ENCODE peak calls at places on chromosome 7, in nine cellular contexts. One of them, this sample, is unnamed.

GRCh38 chr7:54985405-54986360 is 33.1 kb upstream of the EGFR start:
- DNase-seq in SHP77: no peak
- DNase-seq in CD8-positive, alpha-beta memory T cell: no peak
- DNase-seq in right lobe of liver: no peak
- DNase-seq in cardiac fibroblast: peak; percentile 73
- DNase-seq in hippocampal formation: no peak
- DNase-seq in NCI-H1694: no peak
- DNase-seq in NCI-H226: peak; percentile 81
- DNase-seq in activated CD4-positive, CD25-positive, alpha-beta regulatory T cell: no peak
- DNase-seq in this sample: no peak

GRCh38 chr7:143258830-143259229 is 4.4 kb upstream of the GSTK1 start:
- DNase-seq in SHP77: no peak
- DNase-seq in CD8-positive, alpha-beta memory T cell: no peak
- DNase-seq in right lobe of liver: no peak
- DNase-seq in cardiac fibroblast: no peak
- DNase-seq in hippocampal formation: no peak
- DNase-seq in NCI-H1694: no peak
- DNase-seq in NCI-H226: no peak
- DNase-seq in activated CD4-positive, CD25-positive, alpha-beta regulatory T cell: no peak
- DNase-seq in this sample: peak; percentile 23

GRCh38 chr7:134567368-134567767 is 18.5 kb downstream of the AKR1B15 start:
- DNase-seq in SHP77: no peak
- DNase-seq in CD8-positive, alpha-beta memory T cell: no peak
- DNase-seq in right lobe of liver: no peak
- DNase-seq in cardiac fibroblast: no peak
- DNase-seq in hippocampal formation: no peak
- DNase-seq in NCI-H1694: no peak
- DNase-seq in NCI-H226: no peak
- DNase-seq in activated CD4-positive, CD25-positive, alpha-beta regulatory T cell: no peak
- DNase-seq in this sample: no peak

GRCh38 chr7:75992083-75992755 is 2.2 kb downstream of the TMEM120A start:
- DNase-seq in SHP77: no peak
- DNase-seq in CD8-positive, alpha-beta memory T cell: no peak
- DNase-seq in right lobe of liver: no peak
- DNase-seq in cardiac fibroblast: no peak
- DNase-seq in hippocampal formation: no peak
- DNase-seq in NCI-H1694: no peak
- DNase-seq in NCI-H226: no peak
- DNase-seq in activated CD4-positive, CD25-positive, alpha-beta regulatory T cell: no peak
- DNase-seq in this sample: no peak

GRCh38 chr7:28155964-28156363 is 24.6 kb downstream of the JAZF1 start:
- DNase-seq in SHP77: no peak
- DNase-seq in CD8-positive, alpha-beta memory T cell: no peak
- DNase-seq in right lobe of liver: no peak
- DNase-seq in cardiac fibroblast: peak; percentile 86
- DNase-seq in hippocampal formation: no peak
- DNase-seq in NCI-H1694: no peak
- DNase-seq in NCI-H226: peak; percentile 63
- DNase-seq in activated CD4-positive, CD25-positive, alpha-beta regulatory T cell: no peak
- DNase-seq in this sample: no peak

GRCh38 chr7:39952791-39953190 is 2.7 kb downstream of the CDK13 start:
- DNase-seq in SHP77: no peak
- DNase-seq in CD8-positive, alpha-beta memory T cell: no peak
- DNase-seq in right lobe of liver: no peak
- DNase-seq in cardiac fibroblast: peak; percentile 40
- DNase-seq in hippocampal formation: no peak
- DNase-seq in NCI-H1694: no peak
- DNase-seq in NCI-H226: no peak
- DNase-seq in activated CD4-positive, CD25-positive, alpha-beta regulatory T cell: no peak
- DNase-seq in this sample: no peak

GRCh38 chr7:39560398-39560797 is 5.8 kb upstream of the YAE1 start:
- DNase-seq in SHP77: no peak
- DNase-seq in CD8-positive, alpha-beta memory T cell: no peak
- DNase-seq in right lobe of liver: no peak
- DNase-seq in cardiac fibroblast: no peak
- DNase-seq in hippocampal formation: no peak
- DNase-seq in NCI-H1694: no peak
- DNase-seq in NCI-H226: no peak
- DNase-seq in activated CD4-positive, CD25-positive, alpha-beta regulatory T cell: no peak
- DNase-seq in this sample: peak; percentile 39

GRCh38 chr7:98280791-98281756 is at the start of gene BRI3:
- DNase-seq in SHP77: peak; percentile 84
- DNase-seq in CD8-positive, alpha-beta memory T cell: peak; percentile 82
- DNase-seq in right lobe of liver: peak; percentile 94
- DNase-seq in cardiac fibroblast: peak; percentile 87
- DNase-seq in hippocampal formation: peak; percentile 88
- DNase-seq in NCI-H1694: peak; percentile 76
- DNase-seq in NCI-H226: peak; percentile 71
- DNase-seq in activated CD4-positive, CD25-positive, alpha-beta regulatory T cell: peak; percentile 90
- DNase-seq in this sample: peak; percentile 93

GRCh38 chr7:132650498-132650897 is 74.2 kb upstream of the PLXNA4 start:
- DNase-seq in SHP77: no peak
- DNase-seq in CD8-positive, alpha-beta memory T cell: no peak
- DNase-seq in right lobe of liver: no peak
- DNase-seq in cardiac fibroblast: peak; percentile 51
- DNase-seq in hippocampal formation: no peak
- DNase-seq in NCI-H1694: no peak
- DNase-seq in NCI-H226: peak; percentile 76
- DNase-seq in activated CD4-positive, CD25-positive, alpha-beta regulatory T cell: no peak
- DNase-seq in this sample: no peak

GRCh38 chr7:26543345-26543744 is 251.7 kb downstream of the SNX10 start:
- DNase-seq in SHP77: no peak
- DNase-seq in CD8-positive, alpha-beta memory T cell: no peak
- DNase-seq in right lobe of liver: no peak
- DNase-seq in cardiac fibroblast: no peak
- DNase-seq in hippocampal formation: no peak
- DNase-seq in NCI-H1694: no peak
- DNase-seq in NCI-H226: no peak
- DNase-seq in activated CD4-positive, CD25-positive, alpha-beta regulatory T cell: no peak
- DNase-seq in this sample: no peak

GRCh38 chr7:105519353-105519752 is 2.7 kb downstream of the PUS7 start:
- DNase-seq in SHP77: no peak
- DNase-seq in CD8-positive, alpha-beta memory T cell: no peak
- DNase-seq in right lobe of liver: no peak
- DNase-seq in cardiac fibroblast: peak; percentile 9
- DNase-seq in hippocampal formation: no peak
- DNase-seq in NCI-H1694: no peak
- DNase-seq in NCI-H226: no peak
- DNase-seq in activated CD4-positive, CD25-positive, alpha-beta regulatory T cell: no peak
- DNase-seq in this sample: no peak

GRCh38 chr7:41185851-41186250 is 517.0 kb downstream of the INHBA start:
- DNase-seq in SHP77: peak; percentile 58
- DNase-seq in CD8-positive, alpha-beta memory T cell: no peak
- DNase-seq in right lobe of liver: no peak
- DNase-seq in cardiac fibroblast: peak; percentile 29
- DNase-seq in hippocampal formation: no peak
- DNase-seq in NCI-H1694: no peak
- DNase-seq in NCI-H226: no peak
- DNase-seq in activated CD4-positive, CD25-positive, alpha-beta regulatory T cell: no peak
- DNase-seq in this sample: peak; percentile 32

GRCh38 chr7:132055331-132056120 is 499.1 kb upstream of the PODXL start:
- DNase-seq in SHP77: no peak
- DNase-seq in CD8-positive, alpha-beta memory T cell: no peak
- DNase-seq in right lobe of liver: no peak
- DNase-seq in cardiac fibroblast: no peak
- DNase-seq in hippocampal formation: no peak
- DNase-seq in NCI-H1694: peak; percentile 66
- DNase-seq in NCI-H226: no peak
- DNase-seq in activated CD4-positive, CD25-positive, alpha-beta regulatory T cell: no peak
- DNase-seq in this sample: no peak

GRCh38 chr7:114789942-114790341 is 132.0 kb upstream of the MDFIC start:
- DNase-seq in SHP77: no peak
- DNase-seq in CD8-positive, alpha-beta memory T cell: no peak
- DNase-seq in right lobe of liver: no peak
- DNase-seq in cardiac fibroblast: peak; percentile 90
- DNase-seq in hippocampal formation: no peak
- DNase-seq in NCI-H1694: no peak
- DNase-seq in NCI-H226: peak; percentile 61
- DNase-seq in activated CD4-positive, CD25-positive, alpha-beta regulatory T cell: no peak
- DNase-seq in this sample: no peak

GRCh38 chr7:77157446-77157845 is 35.0 kb downstream of the CCDC146 start:
- DNase-seq in SHP77: no peak
- DNase-seq in CD8-positive, alpha-beta memory T cell: no peak
- DNase-seq in right lobe of liver: no peak
- DNase-seq in cardiac fibroblast: peak; percentile 31
- DNase-seq in hippocampal formation: no peak
- DNase-seq in NCI-H1694: no peak
- DNase-seq in NCI-H226: no peak
- DNase-seq in activated CD4-positive, CD25-positive, alpha-beta regulatory T cell: no peak
- DNase-seq in this sample: no peak

This sample was measured in HT-29.